ENCODE peak calls at places on chromosomes 3 and 15, in seven cellular contexts. E, T, Y, B, P, V and S are unnamed samples.

GRCh38 chr3:131544557-131544956 is 41.8 kb upstream of the MRPL3 start:
- DNase-seq in E (no peak), Y (no peak), B (no peak), P (no peak), T (no peak), V (no peak), S (no peak)

GRCh38 chr15:59699810-59700431 is 10.8 kb upstream of the BNIP2 start:
- DNase-seq in P (peak), E (no peak), Y (no peak), V (no peak), B (no peak), T (no peak), S (no peak)

GRCh38 chr3:67094769-67095168 is 96.7 kb downstream of the KBTBD8 start:
- DNase-seq in Y (no peak), P (peak), V (no peak), B (no peak), E (no peak), T (no peak), S (no peak)

GRCh38 chr3:144652573-144652972 is 681.0 kb downstream of the DIPK2A start:
- DNase-seq in B (no peak), V (no peak), T (no peak), Y (no peak), E (no peak), P (peak), S (no peak)

GRCh38 chr15:81886586-81886985 is 159.2 kb downstream of the MEX3B start:
- DNase-seq in Y (no peak), B (no peak), E (no peak), V (no peak), P (peak), T (no peak), S (no peak)

GRCh38 chr3:44795197-44795596 is 33.6 kb downstream of the KIF15 start:
- DNase-seq in Y (peak), T (no peak), B (no peak), P (peak), V (no peak), E (no peak), S (no peak)

GRCh38 chr15:40803688-40804087 is 3.2 kb upstream of the ZFYVE19 start:
- DNase-seq in T (no peak), P (no peak), E (no peak), B (no peak), Y (no peak), V (no peak), S (no peak)

GRCh38 chr3:47802734-47803477 is at the start of gene DHX30:
- DNase-seq in B (peak), V (peak), P (peak), T (peak), E (peak), Y (peak), S (peak)

GRCh38 chr3:42151596-42152145 is 60.5 kb downstream of the TRAK1 start:
- DNase-seq in E (no peak), T (no peak), Y (no peak), P (no peak), V (no peak), B (no peak), S (no peak)

GRCh38 chr3:11274743-11275142 is 2.5 kb downstream of the ATG7 start:
- DNase-seq in T (no peak), Y (no peak), V (no peak), P (no peak), B (no peak), E (no peak), S (no peak)

GRCh38 chr3:24496529-24497482 is 2.2 kb upstream of the THRB start:
- DNase-seq in T (peak), B (no peak), V (no peak), P (peak), E (peak), Y (peak), S (no peak)

GRCh38 chr15:101049856-101050646 is 130.9 kb downstream of the LRRK1 start:
- DNase-seq in B (no peak), E (peak), V (no peak), T (peak), P (no peak), Y (no peak), S (no peak)

GRCh38 chr3:128553560-128553959 is 60.6 kb upstream of the GATA2 start:
- DNase-seq in V (no peak), B (no peak), P (no peak), T (peak), Y (no peak), E (no peak), S (no peak)

GRCh38 chr3:32872487-32873382 is 54.9 kb downstream of the TRIM71 start:
- DNase-seq in E (no peak), P (no peak), T (no peak), V (no peak), B (no peak), Y (no peak), S (no peak)

DNA sequence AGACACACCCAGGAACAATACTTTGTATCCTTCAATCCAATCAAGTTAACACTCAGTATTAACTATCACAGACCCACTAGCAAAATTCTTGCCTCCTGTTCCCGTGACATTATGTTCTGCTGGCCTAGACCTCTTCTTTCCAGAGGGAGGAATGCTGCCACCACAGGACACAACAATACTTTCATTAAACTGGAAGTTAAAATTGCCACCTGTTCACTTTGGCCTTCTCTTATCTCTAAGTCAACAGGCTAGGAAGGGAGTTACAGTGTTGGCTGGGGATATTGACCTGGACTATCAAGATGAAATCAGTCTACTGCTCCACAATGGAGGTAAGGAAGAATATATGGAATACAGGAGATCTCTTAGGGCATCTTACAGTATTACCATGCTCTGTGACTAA is 1000.4 kb upstream of the GBE1 start:
- DNase-seq in V (no peak), B (no peak), T (no peak), E (no peak), P (no peak), Y (no peak), S (no peak)
- H3K27ac ChIP-seq in V (no peak), B (no peak), T (no peak), E (no peak), P (no peak), Y (no peak), S (no peak)

GRCh38 chr3:50390523-50391177 is 31.3 kb upstream of the TMEM115 start:
- DNase-seq in E (peak), B (no peak), T (peak), P (no peak), V (no peak), Y (no peak), S (no peak)
- H3K27ac ChIP-seq in E (peak), B (no peak), T (peak), P (no peak), V (no peak), Y (no peak), S (no peak)

GRCh38 chr15:38885477-38885952 is 320.9 kb upstream of the RASGRP1 start:
- DNase-seq in B (no peak), E (no peak), T (no peak), Y (no peak), V (no peak), P (no peak), S (no peak)
- H3K27ac ChIP-seq in B (no peak), E (no peak), T (no peak), Y (no peak), V (no peak), P (peak), S (no peak)

GRCh38 chr15:78374436-78375393 is 34.6 kb downstream of the CRABP1 start:
- DNase-seq in Y (no peak), T (peak), V (no peak), B (no peak), E (no peak), P (no peak), S (no peak)
- H3K27ac ChIP-seq in Y (no peak), T (no peak), V (no peak), B (no peak), E (no peak), P (no peak), S (no peak)

GRCh38 chr3:29465836-29466235 is 185.0 kb downstream of the RBMS3 start:
- DNase-seq in T (no peak), B (no peak), Y (no peak), E (no peak), P (peak), V (no peak), S (no peak)
- H3K27ac ChIP-seq in T (no peak), B (no peak), Y (no peak), E (no peak), P (peak), V (no peak), S (no peak)